ENCODE peak calls at places on chromosomes 3 and 15, in nine cellular contexts. B is foreskin fibroblast, P is suprapubic skin, Y is esophagus squamous epithelium, K is uterus, R is retinal pigment epithelial cell, Q is GM23338, S is Peyer's patch, J is adrenal gland. N is an unnamed sample.

GRCh38 chr3:28900301-28900700 is 380.6 kb upstream of the RBMS3 start:
- DNase-seq in B (no peak), P (no peak), Y (no peak), K (no peak), R (no peak), Q (no peak), S (no peak), J (no peak), N (no peak)

GRCh38 chr3:87132801-87133200 is 94.3 kb upstream of the CHMP2B start:
- DNase-seq in B (peak; percentile 47), P (no peak), Y (no peak), K (no peak), R (no peak), Q (peak; percentile 19), S (no peak), J (no peak), N (no peak)

GRCh38 chr3:10464068-10464434 is 41.3 kb downstream of the ATP2B2 start:
- DNase-seq in B (no peak), P (no peak), Y (no peak), K (no peak), R (no peak), Q (no peak), S (no peak), J (no peak), N (no peak)

GRCh38 chr3:32510075-32510724 is 7.5 kb upstream of the CMTM6 start:
- DNase-seq in B (peak; percentile 84), P (no peak), Y (peak; percentile 3), K (peak; percentile 53), R (peak; percentile 17), Q (peak; percentile 85), S (no peak), J (peak; percentile 73), N (peak; percentile 80)

GRCh38 chr3:150255416-150255815 is 152.7 kb upstream of the TSC22D2 start:
- DNase-seq in B (no peak), P (no peak), Y (no peak), K (no peak), R (no peak), Q (no peak), S (no peak), J (peak; percentile 71), N (no peak)

GRCh38 chr15:59094077-59094476 is 10.9 kb upstream of the CCNB2 start:
- DNase-seq in B (no peak), P (no peak), Y (no peak), K (no peak), R (no peak), Q (no peak), S (no peak), J (no peak), N (no peak)

GRCh38 chr3:10389341-10389740 is 68.4 kb upstream of the SEC13 start:
- DNase-seq in B (no peak), P (no peak), Y (no peak), K (no peak), R (no peak), Q (no peak), S (no peak), J (no peak), N (no peak)

GRCh38 chr3:53554559-53555511 is 60.4 kb downstream of the CACNA1D start:
- DNase-seq in B (no peak), P (no peak), Y (no peak), K (no peak), R (no peak), Q (no peak), S (no peak), J (no peak), N (no peak)

GRCh38 chr3:145854486-145854885 is 306.5 kb downstream of the PLOD2 start:
- DNase-seq in B (no peak), P (no peak), Y (no peak), K (no peak), R (no peak), Q (no peak), S (no peak), J (no peak), N (no peak)

GRCh38 chr15:66588537-66588936 is 22.7 kb upstream of the LCTL start:
- DNase-seq in B (no peak), P (no peak), Y (no peak), K (no peak), R (no peak), Q (peak; percentile 85), S (no peak), J (no peak), N (no peak)

GRCh38 chr3:133383175-133383574 is 16.7 kb upstream of the BFSP2 start:
- DNase-seq in B (no peak), P (no peak), Y (no peak), K (no peak), R (no peak), Q (no peak), S (no peak), J (no peak), N (no peak)

GRCh38 chr3:115098354-115099073 is 48.6 kb downstream of the ZBTB20 start:
- DNase-seq in B (no peak), P (no peak), Y (no peak), K (no peak), R (no peak), Q (no peak), S (no peak), J (no peak), N (no peak)
- H3K4me3 ChIP-seq in B (peak overlapping the region; percentile 60), P (peak overlapping the region; percentile 41), Y (peak overlapping the region; percentile 54), K (peak overlapping the region; percentile 25), R (no peak overlapping the region), Q (no peak overlapping the region), S (no peak overlapping the region), J (no peak overlapping the region), N (no peak overlapping the region)

GRCh38 chr3:184174278-184174645 is 393 bp upstream of the AP2M1 start:
- DNase-seq in B (no peak), P (no peak), Y (no peak), K (no peak), R (no peak), Q (no peak), S (no peak), J (no peak), N (no peak)

GRCh38 chr3:184175981-184176376 is 1.3 kb downstream of the AP2M1 start:
- DNase-seq in B (peak; percentile 56), P (no peak), Y (no peak), K (no peak), R (no peak), Q (no peak), S (peak; percentile 22), J (no peak), N (no peak)

GRCh38 chr3:184173374-184173722 is 1.3 kb upstream of the AP2M1 start:
- DNase-seq in B (no peak), P (no peak), Y (no peak), K (no peak), R (no peak), Q (no peak), S (no peak), J (no peak), N (no peak)

GRCh38 chr3:184175506-184175905 is 851 bp downstream of the AP2M1 start:
- DNase-seq in B (no peak), P (no peak), Y (no peak), K (no peak), R (no peak), Q (no peak), S (no peak), J (no peak), N (no peak)

DNA sequence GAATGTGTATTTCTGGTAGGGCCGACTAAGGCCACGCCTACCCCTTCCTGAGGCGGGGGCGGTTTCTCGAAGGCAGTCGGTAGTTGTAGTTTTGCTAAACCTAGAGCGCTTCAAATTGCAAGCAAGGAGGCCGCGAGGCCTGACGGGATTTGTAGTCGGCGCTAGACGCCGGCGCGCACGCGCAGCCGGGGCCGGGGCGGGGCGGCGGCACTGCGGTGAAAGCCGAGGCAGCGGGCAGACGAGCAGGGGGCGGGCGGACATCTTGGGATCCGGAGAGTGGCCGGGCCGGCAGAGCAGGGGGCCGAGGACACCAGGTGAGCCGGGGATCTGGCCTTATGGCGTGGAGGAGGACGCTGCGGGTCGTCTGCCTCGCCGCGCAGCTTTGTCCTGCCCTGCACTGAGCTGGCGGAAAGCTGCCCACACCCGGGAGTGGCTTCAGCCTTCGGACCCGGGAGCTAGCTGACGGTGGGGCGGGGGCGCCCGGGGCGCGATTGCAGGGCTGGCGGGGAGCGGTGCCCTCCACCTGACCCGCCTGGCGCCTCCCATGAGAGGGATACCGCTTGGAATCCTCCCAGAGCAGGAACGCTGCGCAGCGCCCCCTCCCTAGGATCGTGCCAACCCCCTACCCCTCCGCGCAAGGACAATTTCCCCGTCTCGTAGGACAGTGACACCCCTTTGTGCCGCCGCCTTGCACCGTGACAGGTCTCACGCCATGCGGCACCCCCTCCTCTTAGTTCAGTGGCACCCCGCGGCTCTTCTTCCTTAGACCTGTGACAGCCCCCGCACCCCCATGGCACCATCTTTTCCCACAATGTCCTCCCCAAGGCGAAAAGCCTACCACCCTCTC is at the start of gene AP2M1:
- DNase-seq in B (peak; percentile 99), P (peak; percentile 98), Y (peak; percentile 94), K (peak; percentile 99), R (peak; percentile 98), Q (peak; percentile 99), S (peak; percentile 97), J (peak; percentile 98), N (peak; percentile 99)
- TF ChIP-seq CTCF in B (no peak), P (no peak), Y (no peak), K (no peak), R (peak; percentile 12), Q (no peak), S (no peak), J (no peak), N (no peak)

DNA sequence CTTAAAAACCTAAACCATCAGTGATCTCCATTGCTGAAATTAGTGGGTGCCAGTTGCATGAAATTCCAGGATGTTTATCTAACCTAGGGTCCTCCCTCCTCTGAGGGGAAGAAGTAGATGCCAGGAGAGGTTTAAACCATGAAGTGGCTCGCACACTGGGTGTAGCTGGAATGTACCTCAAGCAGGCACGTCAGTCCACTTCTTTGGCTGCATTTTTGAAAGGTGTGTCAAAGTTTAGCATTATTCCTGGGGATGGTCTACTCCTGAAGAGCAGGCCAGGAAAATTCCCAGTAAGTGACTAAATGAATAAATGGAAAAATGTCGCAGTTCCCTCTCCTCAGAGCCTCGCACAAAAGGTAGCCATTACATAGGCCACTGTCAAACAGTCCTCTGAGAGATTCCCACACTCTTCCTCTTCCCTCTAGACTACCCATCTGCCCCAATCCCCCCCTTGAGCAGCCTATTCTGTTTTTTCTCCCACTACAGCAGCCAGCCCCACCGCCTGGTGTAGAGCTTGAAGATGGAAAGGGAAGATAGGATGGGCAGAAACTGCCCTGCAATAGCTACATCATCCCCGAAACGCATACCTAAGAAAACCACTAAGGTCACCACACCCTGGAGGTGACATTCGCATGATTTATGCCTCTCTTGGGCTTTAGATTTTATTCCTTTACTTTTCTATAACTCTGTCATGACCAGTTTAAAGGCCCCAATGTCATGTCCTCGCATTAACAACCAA is 663 bp upstream of the TMOD3 start:
- DNase-seq in B (no peak), P (no peak), Y (no peak), K (no peak), R (no peak), Q (no peak), S (no peak), J (no peak), N (no peak)
- H3K4me3 ChIP-seq in B (peak overlapping the region; percentile 89), P (no peak overlapping the region), Y (peak overlapping the region; percentile 98), K (no peak overlapping the region), R (no peak overlapping the region), Q (peak overlapping the region; percentile 67), S (no peak overlapping the region), J (no peak overlapping the region), N (no peak overlapping the region)

DNA sequence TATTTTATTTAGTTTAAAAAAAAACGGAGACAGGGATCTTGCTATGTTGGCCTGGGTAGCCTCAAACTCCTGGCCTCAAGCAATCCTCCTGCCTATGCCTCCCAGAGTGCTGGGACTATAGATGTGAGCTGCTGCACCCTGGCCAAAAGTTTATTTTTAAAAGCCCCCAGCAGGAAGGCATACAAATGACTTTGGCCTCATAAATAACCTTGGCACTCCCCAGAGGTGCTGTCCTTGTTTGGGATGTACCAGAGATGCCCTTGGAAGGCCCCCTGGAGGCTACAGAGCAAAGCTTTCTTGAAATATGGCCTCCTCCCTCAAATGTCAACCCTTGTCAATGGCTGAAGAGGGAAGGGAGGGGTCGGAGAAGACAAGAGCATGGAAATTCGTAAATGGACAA is 14.0 kb upstream of the RTP3 start:
- DNase-seq in B (no peak), P (no peak), Y (no peak), K (no peak), R (no peak), Q (no peak), S (no peak), J (no peak), N (no peak)
- TF ChIP-seq CTCF in B (no peak), P (no peak), Y (no peak), K (no peak), R (no peak), Q (no peak), S (no peak), J (no peak), N (no peak)

N was measured in fibroblast of the aortic adventitia.